ENCODE peak calls at places on chromosomes 3 and 15, in four cellular contexts. One of them, this sample, is unnamed.

GRCh38 chr3:4565806-4566501 is 72.8 kb downstream of the ITPR1 start:
- DNase-seq in A549: no peak
- DNase-seq in K562: no peak
- DNase-seq in GM12878: no peak
- DNase-seq in this sample: no peak

GRCh38 chr3:177982034-177982433 is 554.2 kb upstream of the KCNMB2 start:
- DNase-seq in GM12878: no peak
- DNase-seq in K562: no peak
- DNase-seq in A549: no peak
- DNase-seq in this sample: peak; percentile 52

GRCh38 chr3:38552364-38552763 is 56.2 kb downstream of the EXOG start:
- DNase-seq in GM12878: no peak
- DNase-seq in K562: no peak
- DNase-seq in A549: no peak
- DNase-seq in this sample: no peak

GRCh38 chr3:138600341-138600740 is 6.3 kb upstream of the CEP70 start:
- DNase-seq in GM12878: no peak
- DNase-seq in K562: no peak
- DNase-seq in A549: no peak
- DNase-seq in this sample: no peak

GRCh38 chr3:173238091-173238490 is 97.1 kb upstream of the SPATA16 start:
- DNase-seq in K562: peak; percentile 5
- DNase-seq in GM12878: no peak
- DNase-seq in A549: no peak
- DNase-seq in this sample: no peak

GRCh38 chr15:59186501-59186900 is 20.1 kb upstream of the LDHAL6B start:
- DNase-seq in A549: peak; percentile 29
- DNase-seq in K562: no peak
- DNase-seq in GM12878: no peak
- DNase-seq in this sample: peak; percentile 91

GRCh38 chr3:169327969-169328368 is 335.5 kb downstream of the MECOM start:
- DNase-seq in A549: peak; percentile 31
- DNase-seq in GM12878: no peak
- DNase-seq in K562: no peak
- DNase-seq in this sample: no peak

GRCh38 chr15:84987949-84988624 is 6.4 kb downstream of the PDE8A start:
- DNase-seq in K562: no peak
- DNase-seq in GM12878: no peak
- DNase-seq in A549: no peak
- DNase-seq in this sample: no peak

GRCh38 chr3:49295489-49296058 is 18.5 kb upstream of the C3orf62 start:
- DNase-seq in A549: peak; percentile 51
- DNase-seq in K562: peak; percentile 32
- DNase-seq in GM12878: no peak
- DNase-seq in this sample: peak; percentile 35

GRCh38 chr15:31458591-31458990 is 132.0 kb downstream of the KLF13 start:
- DNase-seq in GM12878: no peak
- DNase-seq in A549: no peak
- DNase-seq in K562: no peak
- DNase-seq in this sample: no peak

GRCh38 chr15:40763801-40764765 is at the start of gene GCHFR:
- DNase-seq in K562: peak; percentile 88
- DNase-seq in A549: peak; percentile 73
- DNase-seq in GM12878: no peak
- DNase-seq in this sample: peak; percentile 47

GRCh38 chr3:117349566-117349965 is 640.0 kb downstream of the TUSC7 start:
- DNase-seq in K562: no peak
- DNase-seq in GM12878: no peak
- DNase-seq in A549: no peak
- DNase-seq in this sample: no peak

GRCh38 chr15:55703873-55704285 is 39.1 kb downstream of the PRTG start:
- DNase-seq in GM12878: peak; percentile 5
- DNase-seq in A549: no peak
- DNase-seq in K562: no peak
- DNase-seq in this sample: peak; percentile 4

GRCh38 chr15:61084944-61085367 is 144.1 kb downstream of the RORA start:
- DNase-seq in A549: no peak
- DNase-seq in K562: peak; percentile 5
- DNase-seq in GM12878: no peak
- DNase-seq in this sample: no peak

GRCh38 chr15:43118276-43118675 is 12.4 kb upstream of the UBR1 start:
- DNase-seq in K562: no peak
- DNase-seq in GM12878: no peak
- DNase-seq in A549: no peak
- DNase-seq in this sample: no peak

GRCh38 chr3:55077726-55078125 is 149.9 kb upstream of the LRTM1 start:
- DNase-seq in K562: no peak
- DNase-seq in GM12878: no peak
- DNase-seq in A549: no peak
- DNase-seq in this sample: no peak

GRCh38 chr15:21260966-21261395 is 179.3 kb downstream of the POTEB3 start:
- DNase-seq in GM12878: no peak
- DNase-seq in K562: no peak
- DNase-seq in A549: peak; percentile 5
- DNase-seq in this sample: no peak

GRCh38 chr3:57062119-57062631 is 1.7 kb downstream of the SPATA12 start:
- DNase-seq in K562: no peak
- DNase-seq in A549: no peak
- DNase-seq in GM12878: no peak
- DNase-seq in this sample: no peak

GRCh38 chr3:159734681-159735080 is 254.0 kb upstream of the IL12A start:
- DNase-seq in K562: no peak
- DNase-seq in GM12878: no peak
- DNase-seq in A549: no peak
- DNase-seq in this sample: no peak

GRCh38 chr3:190486201-190486865 is 27.6 kb upstream of the IL1RAP start:
- DNase-seq in K562: no peak
- DNase-seq in GM12878: no peak
- DNase-seq in A549: no peak
- DNase-seq in this sample: no peak

GRCh38 chr3:142844339-142844977 is 44.4 kb downstream of the PCOLCE2 start:
- DNase-seq in GM12878: no peak
- DNase-seq in A549: peak; percentile 50
- DNase-seq in K562: peak; percentile 60
- DNase-seq in this sample: peak; percentile 38

GRCh38 chr3:186844908-186845307 is 2.4 kb downstream of the ADIPOQ start:
- DNase-seq in K562: no peak
- DNase-seq in A549: no peak
- DNase-seq in GM12878: no peak
- DNase-seq in this sample: no peak

GRCh38 chr15:91281991-91282390 is 181.9 kb downstream of the SV2B start:
- DNase-seq in K562: no peak
- DNase-seq in A549: no peak
- DNase-seq in GM12878: no peak
- DNase-seq in this sample: no peak

GRCh38 chr3:74360406-74360805 is 254.1 kb downstream of the CNTN3 start:
- DNase-seq in K562: no peak
- DNase-seq in A549: no peak
- DNase-seq in GM12878: no peak
- DNase-seq in this sample: no peak

GRCh38 chr3:60841355-60841754 is 409.9 kb downstream of the FHIT start:
- DNase-seq in K562: no peak
- DNase-seq in A549: peak; percentile 27
- DNase-seq in GM12878: no peak
- DNase-seq in this sample: no peak

GRCh38 chr3:10357592-10358308 is 36.8 kb upstream of the SEC13 start:
- DNase-seq in A549: peak; percentile 44
- DNase-seq in K562: no peak
- DNase-seq in GM12878: peak; percentile 15
- DNase-seq in this sample: peak; percentile 95
- TF ChIP-seq ELK1 in A549: no peak
- TF ChIP-seq ELK1 in K562: no peak
- TF ChIP-seq ELK1 in GM12878: no peak
- TF ChIP-seq ELK1 in this sample: no peak

DNA sequence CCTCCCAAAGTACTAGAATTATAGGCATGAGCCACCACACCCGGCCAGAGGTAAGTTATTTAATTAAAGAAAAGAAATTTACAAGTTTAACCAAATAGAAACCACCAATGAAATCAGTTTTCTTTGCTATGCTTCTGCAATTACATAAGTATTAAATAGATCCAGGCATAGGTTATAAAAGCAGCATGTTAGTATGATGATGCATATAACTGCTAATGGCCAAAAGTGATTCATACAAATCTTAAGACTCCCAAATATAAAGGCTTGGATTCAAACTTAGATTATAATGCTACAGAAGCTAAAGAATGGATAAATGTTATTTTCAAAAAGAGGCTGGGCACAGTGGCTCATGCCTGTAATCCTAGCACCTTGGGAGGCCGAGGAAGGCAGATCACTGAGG is 32.8 kb upstream of the HDC start:
- DNase-seq in A549: no peak
- DNase-seq in GM12878: no peak
- DNase-seq in K562: no peak
- DNase-seq in this sample: peak; percentile 63
- TF ChIP-seq ELK1 in A549: no peak
- TF ChIP-seq ELK1 in GM12878: no peak
- TF ChIP-seq ELK1 in K562: no peak
- TF ChIP-seq ELK1 in this sample: no peak

GRCh38 chr3:23591374-23591773 is 214.4 kb upstream of the UBE2E1 start:
- DNase-seq in GM12878: no peak
- DNase-seq in K562: no peak
- DNase-seq in A549: no peak
- DNase-seq in this sample: no peak
- TF ChIP-seq ELK1 in GM12878: no peak
- TF ChIP-seq ELK1 in K562: no peak
- TF ChIP-seq ELK1 in A549: no peak
- TF ChIP-seq ELK1 in this sample: no peak

GRCh38 chr15:53414167-53414566 is 345.3 kb downstream of the WDR72 start:
- DNase-seq in A549: no peak
- DNase-seq in GM12878: no peak
- DNase-seq in K562: no peak
- DNase-seq in this sample: no peak
- TF ChIP-seq ELK1 in A549: no peak
- TF ChIP-seq ELK1 in GM12878: no peak
- TF ChIP-seq ELK1 in K562: no peak
- TF ChIP-seq ELK1 in this sample: no peak

GRCh38 chr15:53013329-53013728 is 223.2 kb upstream of the ONECUT1 start:
- DNase-seq in K562: no peak
- DNase-seq in GM12878: no peak
- DNase-seq in A549: no peak
- DNase-seq in this sample: no peak
- TF ChIP-seq ELK1 in K562: no peak
- TF ChIP-seq ELK1 in GM12878: no peak
- TF ChIP-seq ELK1 in A549: no peak
- TF ChIP-seq ELK1 in this sample: no peak

This sample was measured in IMR-90.